ENCODE peak calls at places on chromosomes 4 and X, in five cellular contexts. U is cardiac muscle cell, J is stromal cell of bone marrow, A is BJ, C is memory B cell. Z is an unnamed sample.
A peak's percentile ranks its signal among the peaks of the same experiment; 100 is the strongest.

GRCh38 chr4:102263024-102263787 is 82.1 kb downstream of the SLC39A8 start:
- DNase-seq in C (peak; percentile 27), J (peak; percentile 30), A (no peak), U (peak; percentile 22), Z (peak; percentile 28)

GRCh38 chr4:82998898-82999297 is 11.7 kb downstream of the LIN54 start:
- DNase-seq in A (no peak), U (no peak), C (no peak), J (no peak), Z (no peak)

GRCh38 chrX:45850197-45850774 is 649.6 kb upstream of the DIPK2B start:
- DNase-seq in A (no peak), C (no peak), J (no peak), U (peak; percentile 1), Z (no peak)

GRCh38 chr4:186712690-186713089 is 11.0 kb downstream of the FAT1 start:
- DNase-seq in U (no peak), C (no peak), J (no peak), A (no peak), Z (no peak)

GRCh38 chr4:4421356-4421755 is 34.5 kb downstream of the NSG1 start:
- DNase-seq in C (no peak), A (no peak), J (no peak), U (no peak), Z (no peak)

GRCh38 chr4:140309124-140309870 is 64.1 kb upstream of the SCOC start:
- DNase-seq in U (no peak), C (no peak), J (no peak), A (peak; percentile 28), Z (no peak)

GRCh38 chr4:44462259-44462658 is 13.7 kb upstream of the KCTD8 start:
- DNase-seq in J (no peak), A (no peak), U (no peak), C (no peak), Z (no peak)

GRCh38 chr4:184962125-184962638 is 56.1 kb upstream of the HELT start:
- DNase-seq in C (no peak), U (no peak), J (no peak), A (no peak), Z (no peak)

GRCh38 chr4:100348472-100348871 is 158.2 kb upstream of the DDIT4L start:
- DNase-seq in A (no peak), U (no peak), C (no peak), J (no peak), Z (no peak)

GRCh38 chr4:76803522-76803921 is 94.4 kb downstream of the SOWAHB start:
- DNase-seq in C (no peak), U (no peak), J (peak; percentile 49), A (peak; percentile 71), Z (no peak)

GRCh38 chr4:76449362-76449767 is 14.3 kb downstream of the SHROOM3 start:
- DNase-seq in A (no peak), J (no peak), C (no peak), U (no peak), Z (no peak)

GRCh38 chrX:4622768-4623167 is 909.3 kb upstream of the PRKX start:
- DNase-seq in A (no peak), J (no peak), U (no peak), C (no peak), Z (no peak)

GRCh38 chrX:43505759-43506158 is 150.3 kb upstream of the MAOA start:
- DNase-seq in A (no peak), C (no peak), J (no peak), U (no peak), Z (no peak)

GRCh38 chr4:30716158-30716557 is 4.0 kb upstream of the PCDH7 start:
- DNase-seq in U (peak; percentile 60), A (no peak), C (no peak), J (no peak), Z (no peak)

GRCh38 chr4:136183513-136183912 is 1348.8 kb downstream of the PCDH18 start:
- DNase-seq in A (no peak), J (no peak), U (no peak), C (no peak), Z (no peak)

GRCh38 chrX:103839404-103839803 is 7.3 kb upstream of the RAB9B start:
- DNase-seq in C (no peak), U (no peak), J (no peak), A (no peak), Z (no peak)

GRCh38 chr4:120540625-120541024 is 381.9 kb downstream of the PRDM5 start:
- DNase-seq in A (no peak), U (no peak), J (no peak), C (no peak), Z (no peak)

GRCh38 chr4:19327364-19327763 is 924.3 kb upstream of the SLIT2 start:
- DNase-seq in A (peak; percentile 19), U (no peak), J (peak; percentile 14), C (no peak), Z (no peak)

GRCh38 chr4:115154826-115155225 is 41.4 kb upstream of the NDST4 start:
- DNase-seq in J (no peak), A (peak; percentile 16), U (no peak), C (no peak), Z (no peak)

GRCh38 chr4:7897811-7898210 is 41.9 kb downstream of the AFAP1 start:
- DNase-seq in A (no peak), J (no peak), C (no peak), U (no peak), Z (no peak)

GRCh38 chrX:2829469-2830246 is 928 bp downstream of the GYG2 start:
- DNase-seq in C (no peak), A (no peak), J (no peak), U (no peak), Z (no peak)

GRCh38 chrX:118346258-118347094 is 570 bp downstream of the WDR44 start:
- DNase-seq in A (no peak), C (peak; percentile 15), J (no peak), U (peak; percentile 44), Z (peak; percentile 53)

GRCh38 chr4:139367421-139368090 is 65.3 kb upstream of the NDUFC1 start:
- DNase-seq in U (no peak), C (no peak), J (no peak), A (peak; percentile 41), Z (no peak)

GRCh38 chrX:104432321-104432720 is 133.7 kb upstream of the IL1RAPL2 start:
- DNase-seq in A (no peak), U (no peak), J (no peak), C (no peak), Z (no peak)

GRCh38 chr4:86544313-86544966 is 49.7 kb upstream of the PTPN13 start:
- DNase-seq in A (no peak), J (no peak), C (no peak), U (no peak), Z (no peak)

GRCh38 chr4:2725380-2725779 is 30.8 kb downstream of the TNIP2 start:
- DNase-seq in J (no peak), U (no peak), C (no peak), A (no peak), Z (no peak)

GRCh38 chrX:18160369-18160768 is 60.3 kb downstream of the BEND2 start:
- DNase-seq in U (no peak), A (no peak), J (no peak), C (no peak), Z (no peak)

GRCh38 chrX:9352683-9353430 is 112.0 kb upstream of the TBL1X start:
- DNase-seq in A (no peak), U (no peak), C (no peak), J (peak; percentile 61), Z (peak; percentile 35)

GRCh38 chrX:150362599-150363481 is at the start of gene MAMLD1:
- DNase-seq in J (peak; percentile 74), A (no peak), C (no peak), U (peak; percentile 37), Z (peak; percentile 48)

GRCh38 chr4:2295535-2296442 is 33.9 kb upstream of the MXD4 start:
- DNase-seq in A (no peak), C (no peak), J (no peak), U (no peak), Z (no peak)

GRCh38 chrX:129495941-129496340 is 27.3 kb downstream of the SMARCA1 start:
- DNase-seq in A (no peak), U (no peak), J (no peak), C (no peak), Z (no peak)

Z was measured in naive B cell.